ENCODE peak calls at places on chromosomes 1 and 21, in four cellular contexts. One of them, this sample, is unnamed.

GRCh38 chr1:243729956-243730355 is 120.1 kb downstream of the AKT3 start:
- DNase-seq in H1: no peak
- DNase-seq in A549: peak; percentile 10
- DNase-seq in K562: no peak
- DNase-seq in this sample: no peak

GRCh38 chr1:212587304-212588136 is 21.0 kb upstream of the ATF3 start:
- DNase-seq in H1: no peak
- DNase-seq in A549: no peak
- DNase-seq in K562: no peak
- DNase-seq in this sample: no peak

GRCh38 chr1:115156826-115157468 is 67.6 kb upstream of the TSPAN2 start:
- DNase-seq in H1: no peak
- DNase-seq in A549: no peak
- DNase-seq in K562: no peak
- DNase-seq in this sample: no peak

GRCh38 chr1:35923841-35924240 is 7.1 kb upstream of the AGO3 start:
- DNase-seq in H1: no peak
- DNase-seq in A549: no peak
- DNase-seq in K562: no peak
- DNase-seq in this sample: no peak

GRCh38 chr21:14763695-14764064 is 217.6 kb upstream of the SAMSN1 start:
- DNase-seq in H1: no peak
- DNase-seq in A549: no peak
- DNase-seq in K562: no peak
- DNase-seq in this sample: no peak

GRCh38 chr1:39087109-39087834 is 61.1 kb downstream of the NDUFS5 start:
- DNase-seq in H1: no peak
- DNase-seq in A549: no peak
- DNase-seq in K562: no peak
- DNase-seq in this sample: no peak

GRCh38 chr1:153612755-153613331 is at the start of gene S100A16:
- DNase-seq in H1: no peak
- DNase-seq in A549: peak; percentile 77
- DNase-seq in K562: peak; percentile 49
- DNase-seq in this sample: no peak

GRCh38 chr1:33370286-33370685 is 49.4 kb upstream of the A3GALT2 start:
- DNase-seq in H1: no peak
- DNase-seq in A549: no peak
- DNase-seq in K562: no peak
- DNase-seq in this sample: no peak

GRCh38 chr1:169491845-169492281 is 6.1 kb upstream of the SLC19A2 start:
- DNase-seq in H1: no peak
- DNase-seq in A549: no peak
- DNase-seq in K562: no peak
- DNase-seq in this sample: no peak

GRCh38 chr1:58583496-58583895 is 6.4 kb upstream of the TACSTD2 start:
- DNase-seq in H1: no peak
- DNase-seq in A549: no peak
- DNase-seq in K562: no peak
- DNase-seq in this sample: no peak

GRCh38 chr21:41407541-41408460 is 18.2 kb upstream of the MX1 start:
- DNase-seq in H1: no peak
- DNase-seq in A549: no peak
- DNase-seq in K562: no peak
- DNase-seq in this sample: no peak
- TF ChIP-seq CHD2 in H1: no peak
- TF ChIP-seq CHD2 in A549: no peak
- TF ChIP-seq CHD2 in K562: no peak
- TF ChIP-seq CHD2 in this sample: no peak

GRCh38 chr1:25579241-25579946 is 36.0 kb downstream of the LDLRAP1 start:
- DNase-seq in H1: no peak
- DNase-seq in A549: no peak
- DNase-seq in K562: no peak
- DNase-seq in this sample: no peak
- TF ChIP-seq MAFK in H1: no peak
- TF ChIP-seq MAFK in A549: no peak
- TF ChIP-seq MAFK in K562: no peak
- TF ChIP-seq MAFK in this sample: no peak

GRCh38 chr1:227886503-227886961 is 61.2 kb downstream of the WNT9A start:
- DNase-seq in H1: no peak
- DNase-seq in A549: no peak
- DNase-seq in K562: no peak
- DNase-seq in this sample: no peak

GRCh38 chr1:227884370-227885134 is 63.2 kb downstream of the WNT9A start:
- DNase-seq in H1: no peak
- DNase-seq in A549: no peak
- DNase-seq in K562: no peak
- DNase-seq in this sample: no peak

GRCh38 chr1:227885135-227885647 is 62.5 kb downstream of the WNT9A start:
- DNase-seq in H1: no peak
- DNase-seq in A549: no peak
- DNase-seq in K562: no peak
- DNase-seq in this sample: no peak

GRCh38 chr1:227886993-227887696 is 60.6 kb downstream of the WNT9A start:
- DNase-seq in H1: no peak
- DNase-seq in A549: no peak
- DNase-seq in K562: no peak
- DNase-seq in this sample: no peak

DNA sequence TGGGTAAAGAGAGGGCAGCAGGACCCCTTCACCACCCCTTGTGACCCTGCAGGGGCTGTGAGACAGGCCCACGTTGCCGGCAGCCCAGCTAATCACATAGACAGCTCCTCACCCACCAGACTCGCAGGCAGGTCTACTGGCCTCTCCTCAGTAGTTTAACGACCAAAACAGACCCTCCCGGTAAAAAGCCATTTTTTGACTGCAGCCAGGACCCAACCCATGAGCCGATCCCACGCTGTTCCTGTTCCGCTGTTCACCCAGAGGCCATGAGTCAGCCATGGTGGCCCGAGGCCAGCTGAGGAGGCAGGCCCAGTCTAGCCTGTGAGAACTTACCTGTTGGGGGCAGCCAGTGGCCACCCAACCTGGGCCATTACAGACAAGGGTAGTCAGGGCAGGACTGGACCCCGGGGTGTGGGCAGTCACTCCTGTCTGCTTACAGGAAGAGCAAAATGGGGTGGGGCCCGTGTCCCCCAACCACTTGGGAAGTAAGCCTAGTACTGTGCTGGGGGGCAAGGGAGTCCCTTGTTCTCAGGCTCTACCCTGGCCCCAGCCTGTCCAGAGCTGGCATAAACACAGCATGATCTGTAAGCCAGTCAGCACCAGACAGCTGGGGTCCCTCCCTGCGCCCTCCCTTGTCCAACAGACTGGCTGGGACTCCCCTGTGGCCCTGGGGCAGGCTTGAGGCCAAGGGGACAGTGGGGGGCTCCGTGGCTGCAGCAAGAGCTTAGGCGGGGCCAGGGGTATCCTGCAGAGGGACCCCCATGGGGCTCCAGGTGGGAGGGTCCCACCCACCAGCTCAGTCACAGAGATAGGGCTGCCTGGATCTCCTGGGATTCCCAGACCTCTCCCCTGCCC is 61.9 kb downstream of the WNT9A start:
- DNase-seq in H1: no peak
- DNase-seq in A549: peak; percentile 33
- DNase-seq in K562: peak; percentile 68
- DNase-seq in this sample: no peak
- TF ChIP-seq CHD2 in H1: no peak
- TF ChIP-seq CHD2 in A549: no peak
- TF ChIP-seq CHD2 in K562: no peak
- TF ChIP-seq CHD2 in this sample: no peak

DNA sequence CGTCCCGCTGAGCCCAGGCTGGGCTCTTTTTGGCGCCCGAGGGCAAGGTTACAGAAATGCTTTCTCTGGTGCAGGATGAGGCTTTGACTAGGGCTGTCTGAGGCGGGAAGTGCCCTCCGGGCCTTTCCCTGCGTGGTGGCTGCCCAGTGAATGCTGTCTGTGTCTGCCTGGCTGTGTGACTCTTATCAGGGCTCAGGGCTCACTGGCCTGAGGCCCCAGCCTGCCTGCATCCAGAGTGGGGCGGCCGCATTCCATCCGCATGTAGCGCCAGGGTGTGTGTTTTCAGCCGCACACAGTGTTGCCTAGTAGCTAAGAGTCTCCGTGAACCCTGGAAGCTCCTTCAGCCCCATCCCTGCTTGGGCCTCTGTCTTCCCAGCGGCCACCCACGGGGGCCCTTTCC is 59.1 kb downstream of the FAAP20 start:
- DNase-seq in H1: no peak
- DNase-seq in A549: no peak
- DNase-seq in K562: no peak
- DNase-seq in this sample: peak; percentile 58
- TF ChIP-seq MAFK in H1: no peak
- TF ChIP-seq MAFK in A549: no peak
- TF ChIP-seq MAFK in K562: no peak
- TF ChIP-seq MAFK in this sample: no peak

GRCh38 chr1:1955651-1956094 is 36.6 kb upstream of the TMEM52 start:
- DNase-seq in H1: no peak
- DNase-seq in A549: no peak
- DNase-seq in K562: no peak
- DNase-seq in this sample: peak; percentile 58

GRCh38 chr1:1956586-1957532 is 37.8 kb upstream of the TMEM52 start:
- DNase-seq in H1: no peak
- DNase-seq in A549: no peak
- DNase-seq in K562: no peak
- DNase-seq in this sample: no peak

GRCh38 chr1:1954015-1954414 is 34.9 kb upstream of the TMEM52 start:
- DNase-seq in H1: no peak
- DNase-seq in A549: no peak
- DNase-seq in K562: no peak
- DNase-seq in this sample: no peak

GRCh38 chr1:1956101-1956500 is 37.0 kb upstream of the TMEM52 start:
- DNase-seq in H1: no peak
- DNase-seq in A549: no peak
- DNase-seq in K562: no peak
- DNase-seq in this sample: no peak

GRCh38 chr1:1954831-1955441 is 35.9 kb upstream of the TMEM52 start:
- DNase-seq in H1: no peak
- DNase-seq in A549: no peak
- DNase-seq in K562: peak; percentile 56
- DNase-seq in this sample: no peak
- TF ChIP-seq CHD2 in H1: no peak
- TF ChIP-seq CHD2 in A549: no peak
- TF ChIP-seq CHD2 in K562: no peak
- TF ChIP-seq CHD2 in this sample: no peak

GRCh38 chr1:54406339-54407181 is at the start of gene SSBP3:
- DNase-seq in H1: no peak
- DNase-seq in A549: peak; percentile 89
- DNase-seq in K562: peak; percentile 97
- DNase-seq in this sample: peak; percentile 79

GRCh38 chr1:54407201-54407956 is 1.2 kb upstream of the SSBP3 start:
- DNase-seq in H1: no peak
- DNase-seq in A549: peak; percentile 90
- DNase-seq in K562: peak; percentile 82
- DNase-seq in this sample: peak; percentile 86

GRCh38 chr1:54408701-54409066 is 2.5 kb upstream of the SSBP3 start:
- DNase-seq in H1: no peak
- DNase-seq in A549: no peak
- DNase-seq in K562: no peak
- DNase-seq in this sample: no peak

GRCh38 chr1:54409156-54410142 is 3.3 kb upstream of the SSBP3 start:
- DNase-seq in H1: no peak
- DNase-seq in A549: no peak
- DNase-seq in K562: peak; percentile 77
- DNase-seq in this sample: no peak

GRCh38 chr1:54407957-54408700 is 1.9 kb upstream of the SSBP3 start:
- DNase-seq in H1: no peak
- DNase-seq in A549: peak; percentile 74
- DNase-seq in K562: peak; percentile 54
- DNase-seq in this sample: no peak
- TF ChIP-seq MAFK in H1: no peak
- TF ChIP-seq MAFK in A549: no peak
- TF ChIP-seq MAFK in K562: peak; percentile 63
- TF ChIP-seq MAFK in this sample: no peak

GRCh38 chr1:106189780-106190179 is 866.7 kb upstream of the PRMT6 start:
- DNase-seq in H1: no peak
- DNase-seq in A549: no peak
- DNase-seq in K562: no peak
- DNase-seq in this sample: no peak
- TF ChIP-seq CHD2 in H1: no peak
- TF ChIP-seq CHD2 in A549: no peak
- TF ChIP-seq CHD2 in K562: no peak
- TF ChIP-seq CHD2 in this sample: no peak

DNA sequence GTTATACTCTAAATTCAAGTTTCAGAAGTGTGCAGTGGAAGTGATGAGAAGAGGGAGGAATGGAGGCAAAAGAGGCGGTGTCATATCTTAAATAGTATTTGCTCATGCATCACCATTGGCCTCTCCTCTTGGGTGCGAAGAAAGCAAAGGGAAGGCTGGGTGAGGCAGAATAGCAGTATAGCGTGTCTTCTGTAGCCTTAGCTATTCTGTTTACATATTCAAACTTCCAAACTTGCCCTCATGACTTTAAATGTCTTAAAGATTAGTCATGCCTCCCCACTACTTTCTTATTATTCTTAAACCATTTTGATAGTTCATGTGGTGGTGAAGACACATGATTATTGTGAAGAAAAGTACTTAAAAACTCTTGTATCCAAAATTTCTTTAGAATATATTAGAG is 104.6 kb upstream of the TENT5C start:
- DNase-seq in H1: no peak
- DNase-seq in A549: no peak
- DNase-seq in K562: no peak
- DNase-seq in this sample: no peak
- TF ChIP-seq MAFK in H1: no peak
- TF ChIP-seq MAFK in A549: no peak
- TF ChIP-seq MAFK in K562: no peak
- TF ChIP-seq MAFK in this sample: no peak

DNA sequence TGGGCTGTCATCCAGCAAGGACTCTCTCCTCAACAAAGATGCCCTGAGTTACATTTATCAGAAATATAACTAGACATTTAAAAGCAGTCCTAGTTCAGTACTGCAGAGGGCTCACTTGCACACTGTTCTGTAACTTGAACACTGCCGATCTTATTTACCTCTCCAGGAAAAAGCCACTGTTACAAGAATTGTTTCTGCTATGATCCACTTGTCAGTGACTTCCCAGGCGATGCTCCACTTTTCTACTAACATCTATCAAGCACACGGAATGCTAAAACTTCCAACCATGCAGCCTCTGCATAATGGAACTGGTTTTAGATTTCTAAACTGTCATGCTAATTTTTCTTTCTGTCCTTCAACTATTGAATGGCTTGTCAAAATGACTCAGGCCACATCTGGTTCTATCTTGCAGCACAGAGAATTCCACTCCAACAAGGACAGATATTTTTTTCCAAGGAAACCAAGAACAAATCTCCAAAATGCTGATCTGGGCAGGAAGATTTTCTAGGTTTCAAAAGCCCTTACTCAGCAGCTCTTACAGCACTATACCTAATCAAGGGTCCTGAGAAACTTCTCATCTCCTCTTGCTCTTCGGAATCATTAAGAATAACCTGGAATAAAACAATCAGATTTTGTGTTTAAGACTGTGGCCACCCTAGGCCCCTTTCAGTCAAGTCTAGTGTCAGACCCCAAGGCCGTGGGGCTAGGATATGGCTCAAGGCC is 9.9 kb downstream of the SEC16B start:
- DNase-seq in H1: no peak
- DNase-seq in A549: peak; percentile 50
- DNase-seq in K562: no peak
- DNase-seq in this sample: peak; percentile 29
- TF ChIP-seq CHD2 in H1: no peak
- TF ChIP-seq CHD2 in A549: no peak
- TF ChIP-seq CHD2 in K562: no peak
- TF ChIP-seq CHD2 in this sample: no peak